ENCODE peak calls at places on chromosomes 6 and 20, in six cellular contexts. C, F, H, R, B and U are unnamed samples.

GRCh38 chr6:90463359-90463758 is 123.5 kb downstream of the MAP3K7 start:
- DNase-seq in H (no peak), B (no peak), R (peak; percentile 34), F (no peak), C (peak; percentile 25), U (no peak)

GRCh38 chr6:18058429-18058828 is 64.0 kb downstream of the NHLRC1 start:
- DNase-seq in H (no peak), F (no peak), B (no peak), C (no peak), R (no peak), U (no peak)

GRCh38 chr6:157289764-157290163 is 33.6 kb downstream of the TMEM242 start:
- DNase-seq in C (no peak), H (no peak), R (no peak), F (no peak), B (no peak), U (no peak)

GRCh38 chr6:105374010-105374420 is 28.9 kb downstream of the PREP start:
- DNase-seq in B (no peak), F (no peak), C (peak; percentile 50), H (no peak), R (no peak), U (no peak)

GRCh38 chr6:45423901-45424627 is 46.3 kb upstream of the SUPT3H start:
- DNase-seq in H (peak; percentile 68), F (no peak), B (peak; percentile 28), C (no peak), R (no peak), U (peak; percentile 14)

GRCh38 chr6:119237177-119237715 is 112.3 kb downstream of the MAN1A1 start:
- DNase-seq in H (no peak), R (no peak), C (no peak), F (no peak), B (no peak), U (no peak)

GRCh38 chr6:10390495-10391298 is 24.2 kb downstream of the TFAP2A start:
- DNase-seq in B (no peak), F (no peak), R (no peak), H (no peak), C (no peak), U (no peak)

GRCh38 chr20:37223053-37223452 is 38.6 kb downstream of the GHRH start:
- DNase-seq in R (no peak), B (no peak), F (no peak), C (peak; percentile 24), H (no peak), U (no peak)

GRCh38 chr6:63964347-63964746 is 328.7 kb downstream of the PHF3 start:
- DNase-seq in F (no peak), B (no peak), H (no peak), C (no peak), R (no peak), U (no peak)

GRCh38 chr6:141361559-141361958 is 771.2 kb upstream of the GJE1 start:
- DNase-seq in F (no peak), H (no peak), C (no peak), R (no peak), B (no peak), U (no peak)

GRCh38 chr20:10319855-10320254 is 101.2 kb downstream of the SNAP25 start:
- DNase-seq in R (no peak), B (no peak), F (no peak), H (no peak), C (no peak), U (no peak)

GRCh38 chr20:8782804-8783203 is 286.1 kb upstream of the PLCB4 start:
- DNase-seq in F (no peak), H (no peak), C (no peak), R (no peak), B (no peak), U (no peak)

GRCh38 chr6:3669916-3670315 is 81.6 kb downstream of the PXDC1 start:
- DNase-seq in F (no peak), C (no peak), B (no peak), R (no peak), H (no peak), U (no peak)

GRCh38 chr20:56422824-56423189 is 10.7 kb downstream of the CASS4 start:
- DNase-seq in F (no peak), B (peak; percentile 49), C (no peak), R (no peak), H (peak; percentile 34), U (no peak)

GRCh38 chr20:2692036-2692885 is at the start of gene EBF4:
- DNase-seq in F (no peak), H (peak; percentile 75), B (peak; percentile 73), C (peak; percentile 10), R (peak; percentile 14), U (peak; percentile 25)

GRCh38 chr6:36834576-36835293 is 4.5 kb downstream of the CPNE5 start:
- DNase-seq in F (no peak), H (no peak), B (no peak), C (no peak), R (no peak), U (no peak)

GRCh38 chr6:134256862-134257261 is 61.0 kb downstream of the SGK1 start:
- DNase-seq in B (no peak), R (no peak), C (no peak), F (no peak), H (no peak), U (no peak)

GRCh38 chr6:72083976-72084375 is 197.6 kb downstream of the RIMS1 start:
- DNase-seq in B (no peak), R (no peak), F (no peak), H (no peak), C (no peak), U (no peak)

GRCh38 chr6:13012271-13012670 is 295.7 kb downstream of the PHACTR1 start:
- DNase-seq in B (no peak), F (no peak), R (no peak), C (peak; percentile 69), H (no peak), U (no peak)

GRCh38 chr20:10581823-10582222 is 92.0 kb downstream of the JAG1 start:
- DNase-seq in R (no peak), B (no peak), C (no peak), H (no peak), F (no peak), U (no peak)

GRCh38 chr6:24072038-24072746 is 53.8 kb upstream of the NRSN1 start:
- DNase-seq in F (no peak), B (no peak), C (no peak), H (no peak), R (no peak), U (no peak)

DNA sequence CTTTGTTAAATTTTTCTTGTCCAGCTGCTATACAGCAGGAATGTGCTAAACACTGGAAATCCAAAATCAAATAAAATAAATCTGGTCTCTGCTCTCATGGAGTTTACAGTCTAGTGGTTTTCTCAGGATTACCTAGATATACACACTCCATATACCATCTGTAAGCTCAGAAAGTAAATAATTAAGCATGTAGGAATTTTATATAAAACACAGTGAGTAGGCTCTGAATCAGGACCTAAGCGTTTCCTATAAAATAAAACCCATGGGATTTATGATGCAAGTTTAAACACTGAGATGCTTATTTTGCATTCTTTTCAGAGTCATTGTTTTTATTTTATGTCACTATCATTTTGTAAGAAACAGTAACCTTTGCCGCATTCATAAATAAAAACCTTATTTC is 29.7 kb upstream of the UFL1 start:
- DNase-seq in R (no peak), C (no peak), F (no peak), B (no peak), H (no peak), U (no peak)
- H3K9me3 ChIP-seq in R (no peaks in the 10 kb centered on the region), C (no peaks in the 10 kb centered on the region), F (peaks cover 64% of the 10 kb centered on the region), B (peaks cover 3% of the 10 kb centered on the region), H (no peaks in the 10 kb centered on the region), U (peaks cover 3% of the 10 kb centered on the region)

GRCh38 chr6:30287139-30287538 is 39.6 kb upstream of the TRIM39 start:
- DNase-seq in F (no peak), H (no peak), R (no peak), C (no peak), B (no peak), U (no peak)
- H3K9me3 ChIP-seq in F (peaks cover 42% of the 10 kb centered on the region), H (peaks cover 5% of the 10 kb centered on the region), R (no peaks in the 10 kb centered on the region), C (peaks cover 2% of the 10 kb centered on the region), B (peaks cover 32% of the 10 kb centered on the region), U (peaks cover 30% of the 10 kb centered on the region)

DNA sequence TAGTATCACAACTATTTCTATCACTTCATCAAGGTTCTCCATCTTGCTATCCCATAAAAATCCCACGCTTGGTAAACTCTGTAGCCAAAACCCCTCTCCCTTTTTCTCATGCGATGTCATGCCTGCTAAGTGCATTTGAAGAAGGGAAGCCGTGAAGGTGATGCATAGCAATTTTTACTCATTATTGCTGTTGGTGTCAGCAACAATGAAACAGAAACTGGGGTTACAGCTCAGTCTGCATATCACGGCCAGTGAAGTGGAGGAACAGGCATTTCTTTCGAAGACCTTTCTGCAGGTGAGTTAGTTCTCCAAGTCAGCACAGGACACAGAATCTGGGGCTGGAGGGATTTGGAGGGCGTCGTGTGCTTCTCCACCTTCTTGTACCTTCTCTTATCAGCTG is 5.8 kb downstream of the UNC93A start:
- DNase-seq in F (no peak), B (no peak), H (no peak), R (no peak), C (no peak), U (no peak)
- H3K9me3 ChIP-seq in F (no peaks in the 10 kb centered on the region), B (peaks cover 6% of the 10 kb centered on the region), H (no peaks in the 10 kb centered on the region), R (no peaks in the 10 kb centered on the region), C (no peaks in the 10 kb centered on the region), U (no peaks in the 10 kb centered on the region)

DNA sequence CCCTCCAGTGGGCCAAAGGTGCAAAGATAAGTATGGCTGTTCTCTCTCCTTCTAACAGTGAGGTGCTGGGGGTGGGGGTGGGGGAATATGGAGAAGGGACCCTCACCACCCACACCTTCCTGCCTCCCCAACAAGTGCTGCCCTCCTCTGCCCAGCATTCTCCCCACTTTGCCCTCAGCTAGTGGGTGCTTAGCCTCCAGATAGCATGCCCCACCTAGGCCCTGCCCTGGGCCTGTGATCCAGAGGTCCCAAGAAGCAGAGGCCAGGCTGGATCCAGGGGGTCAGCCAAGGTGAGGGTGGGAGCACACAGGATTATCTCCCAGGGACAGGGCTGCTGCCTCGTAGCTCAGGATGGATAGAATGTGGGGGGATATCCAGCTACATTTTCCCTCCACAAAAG is 1.2 kb downstream of the ADISSP start:
- DNase-seq in F (no peak), R (no peak), C (no peak), H (no peak), B (no peak), U (no peak)
- H3K9me3 ChIP-seq in F (no peaks in the 10 kb centered on the region), R (no peaks in the 10 kb centered on the region), C (no peaks in the 10 kb centered on the region), H (no peaks in the 10 kb centered on the region), B (no peaks in the 10 kb centered on the region), U (no peaks in the 10 kb centered on the region)